ENCODE peak calls at places on chromosomes 7 and 10, in six cellular contexts. R is iPS-NIHi11, P is GM19239, E is EH, M is mesenteric fat pad, W is lower leg skin. Y is an unnamed sample.

GRCh38 chr7:135933509-135934188 is 43.5 kb downstream of the MTPN start:
- DNase-seq in R (no peak), P (no peak), E (no peak), M (no peak), W (no peak), Y (no peak)

GRCh38 chr10:118592675-118593330 is 2.6 kb downstream of the PRLHR start:
- DNase-seq in R (no peak), P (no peak), E (no peak), M (no peak), W (no peak), Y (no peak)

GRCh38 chr7:45076946-45077345 is 11.8 kb downstream of the NACAD start:
- DNase-seq in R (no peak), P (no peak), E (no peak), M (peak; percentile 87), W (no peak), Y (no peak)

GRCh38 chr7:49774459-49775064 is 1.1 kb downstream of the VWC2 start:
- DNase-seq in R (peak; percentile 65), P (no peak), E (no peak), M (no peak), W (no peak), Y (no peak)

GRCh38 chr7:52168085-52168484 is 851.5 kb upstream of the COBL start:
- DNase-seq in R (peak; percentile 59), P (no peak), E (no peak), M (no peak), W (no peak), Y (no peak)

GRCh38 chr10:119377905-119378736 is 164.4 kb downstream of the RGS10 start:
- DNase-seq in R (peak; percentile 72), P (no peak), E (no peak), M (no peak), W (no peak), Y (no peak)

GRCh38 chr7:133237545-133237944 is 15.3 kb upstream of the EXOC4 start:
- DNase-seq in R (no peak), P (no peak), E (no peak), M (no peak), W (no peak), Y (no peak)

GRCh38 chr7:30595461-30596042 is 874 bp downstream of the GARS1 start:
- DNase-seq in R (no peak), P (no peak), E (peak; percentile 20), M (no peak), W (no peak), Y (no peak)

GRCh38 chr7:80014507-80014906 is 120.1 kb upstream of the GNAI1 start:
- DNase-seq in R (peak; percentile 6), P (no peak), E (peak; percentile 63), M (no peak), W (no peak), Y (no peak)

Y was measured in cardiac septum.